ENCODE peak calls at places on chromosomes 7 and 10, in four cellular contexts. R is colonic mucosa, N is trophoblast cell, C is pancreas. P is an unnamed sample.

GRCh38 chr10:16835223-16835622 is 18.0 kb upstream of the RSU1 start:
- DNase-seq in C (no peak), N (no peak), R (no peak), P (peak; percentile 47)

GRCh38 chr7:72343991-72344390 is 68.1 kb downstream of the CALN1 start:
- DNase-seq in R (no peak), N (no peak), C (no peak), P (no peak)

GRCh38 chr7:1251796-1252542 is 19.3 kb downstream of the UNCX start:
- DNase-seq in N (no peak), C (peak; percentile 53), R (no peak), P (no peak)

GRCh38 chr7:153835712-153836265 is 216.4 kb upstream of the DPP6 start:
- DNase-seq in N (no peak), R (no peak), C (no peak), P (no peak)

GRCh38 chr7:41529831-41530230 is 173.1 kb downstream of the INHBA start:
- DNase-seq in N (no peak), C (no peak), R (no peak), P (no peak)

GRCh38 chr10:89119651-89120050 is 87.5 kb downstream of the CH25H start:
- DNase-seq in C (no peak), R (no peak), N (no peak), P (no peak)

GRCh38 chr7:139687980-139688632 is 89.7 kb downstream of the HIPK2 start:
- DNase-seq in C (no peak), N (no peak), R (no peak), P (no peak)

GRCh38 chr7:27442446-27442845 is 199.8 kb downstream of the EVX1 start:
- DNase-seq in C (no peak), N (no peak), R (no peak), P (no peak)

GRCh38 chr10:10629512-10629911 is 388.2 kb upstream of the CELF2 start:
- DNase-seq in R (no peak), N (no peak), C (no peak), P (no peak)

GRCh38 chr7:137952406-137952805 is 49.5 kb downstream of the CREB3L2 start:
- DNase-seq in N (no peak), C (no peak), R (peak; percentile 54), P (no peak)

GRCh38 chr7:80240265-80241025 is 105.8 kb downstream of the GNAI1 start:
- DNase-seq in R (no peak), C (no peak), N (no peak), P (no peak)

GRCh38 chr7:134016223-134016941 is 110.8 kb upstream of the LRGUK start:
- DNase-seq in N (peak; percentile 3), C (no peak), R (peak; percentile 33), P (no peak)

GRCh38 chr7:76054129-76055120 is 6.5 kb downstream of the MDH2 start:
- DNase-seq in C (no peak), R (no peak), N (peak; percentile 97), P (no peak)

GRCh38 chr10:4241724-4242345 is 456.8 kb upstream of the KLF6 start:
- DNase-seq in C (no peak), N (peak; percentile 79), R (no peak), P (no peak)

GRCh38 chr7:39035156-39035555 is 57.4 kb downstream of the POU6F2 start:
- DNase-seq in R (no peak), C (no peak), N (no peak), P (no peak)

GRCh38 chr7:97107192-97107800 is 10.2 kb upstream of the SDHAF3 start:
- DNase-seq in C (no peak), N (peak; percentile 18), R (no peak), P (no peak)

GRCh38 chr7:64945776-64946175 is 42.7 kb downstream of the ZNF273 start:
- DNase-seq in N (no peak), C (no peak), R (no peak), P (no peak)

GRCh38 chr7:64945481-64945756 is 42.3 kb downstream of the ZNF273 start:
- DNase-seq in R (no peak), N (no peak), C (no peak), P (no peak)

GRCh38 chr7:64946772-64947171 is 43.7 kb downstream of the ZNF273 start:
- DNase-seq in R (no peak), C (peak; percentile 56), N (no peak), P (no peak)

GRCh38 chr7:64951250-64951848 is 39.5 kb downstream of the ZNF117 start:
- DNase-seq in R (no peak), C (no peak), N (peak; percentile 17), P (peak; percentile 42)

DNA sequence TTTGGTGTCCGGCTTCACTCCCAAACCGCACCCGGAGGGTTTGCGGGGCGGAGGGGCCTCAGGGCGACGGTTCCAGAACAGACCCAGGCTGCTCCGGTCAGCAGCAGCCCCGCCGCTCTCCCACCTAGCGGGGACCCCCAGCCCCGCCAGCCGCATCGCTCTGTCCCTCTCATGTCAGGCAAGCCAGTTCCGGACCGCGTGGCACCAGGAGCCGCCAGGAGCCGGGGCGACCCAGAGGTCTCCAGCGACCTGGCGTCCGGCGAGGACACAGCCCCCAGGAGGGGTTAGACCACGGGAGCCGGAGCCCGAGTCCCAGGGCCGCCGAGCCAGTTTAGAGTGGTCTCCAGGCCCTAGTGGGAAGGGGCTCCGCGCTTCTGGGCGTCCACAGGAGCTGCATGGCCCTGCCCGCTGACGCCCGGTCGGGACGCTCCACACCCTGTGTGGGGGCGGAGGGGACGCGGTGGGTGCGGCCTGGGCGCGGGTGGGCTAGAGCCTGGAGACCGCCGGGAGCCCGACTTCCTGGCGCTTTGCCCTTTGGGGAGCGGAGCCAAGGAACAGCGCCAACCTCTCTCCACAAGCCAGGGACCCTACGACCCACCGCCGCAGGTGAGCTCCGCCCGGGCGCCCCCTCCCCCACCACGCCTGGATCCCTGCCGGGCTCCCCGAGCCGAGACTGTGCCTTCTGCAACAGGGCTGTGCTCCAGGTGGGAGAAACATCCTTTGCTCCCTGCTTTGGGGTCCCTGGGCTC is 43.4 kb downstream of the ZNF117 start:
- DNase-seq in R (no peak), N (no peak), C (peak; percentile 77), P (no peak)
- H3K4me3 ChIP-seq in R (peak overlapping the region; percentile 24), N (peak overlapping the region; percentile 66), C (peak overlapping the region; percentile 42), P (no peak overlapping the region)

DNA sequence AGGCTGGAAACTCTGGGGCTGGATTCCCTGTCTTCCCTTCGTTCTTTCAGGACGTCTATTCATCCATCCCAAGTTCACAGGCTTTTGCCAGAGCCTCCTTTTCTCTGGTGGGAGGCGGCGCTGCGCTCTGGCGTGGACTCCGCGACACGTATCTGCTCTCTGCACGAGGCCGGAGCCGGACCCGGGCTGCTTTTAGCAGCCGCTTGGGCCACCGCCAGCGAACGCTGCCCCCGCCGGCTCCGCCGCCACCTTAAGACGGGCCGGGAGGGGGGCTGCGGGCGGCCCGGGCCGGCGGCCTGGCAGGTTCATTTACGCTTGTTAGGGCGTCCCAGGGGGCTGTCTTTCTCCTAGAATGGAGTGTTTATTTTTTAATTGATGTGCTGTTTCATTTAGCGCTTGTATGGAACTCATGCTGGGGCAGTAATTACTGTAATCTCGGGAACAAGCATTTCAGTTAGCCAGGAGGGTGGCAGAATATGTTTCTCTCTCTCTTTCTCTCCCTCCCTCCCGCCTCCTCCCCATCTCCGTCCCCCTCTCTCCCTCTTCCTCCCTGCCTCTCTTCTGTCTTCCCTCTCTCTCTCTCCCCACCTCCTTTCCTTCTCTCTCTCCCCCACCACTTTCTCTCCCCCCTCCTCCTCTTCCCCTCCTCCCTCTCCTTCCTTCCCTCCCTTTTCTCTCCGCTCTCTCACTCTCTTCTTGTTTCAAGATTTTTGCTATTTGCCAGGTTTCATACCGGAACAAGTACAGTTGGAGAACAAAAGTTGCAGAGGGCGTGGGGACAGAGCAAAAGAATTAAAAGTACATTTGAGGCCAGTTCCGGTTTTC is 1.3 kb upstream of the FZD8 start:
- DNase-seq in R (peak; percentile 60), N (peak; percentile 33), C (peak; percentile 88), P (peak; percentile 9)
- H3K27ac ChIP-seq in R (no peak overlapping the region), N (no peak overlapping the region), C (no peak overlapping the region), P (no peak overlapping the region)

GRCh38 chr7:55209366-55209765 is 155.8 kb upstream of the LANCL2 start:
- DNase-seq in R (peak; percentile 39), C (no peak), N (peak; percentile 81), P (no peak)
- H3K4me1 ChIP-seq in R (no peaks in the 10 kb centered on the region), C (no peaks in the 10 kb centered on the region), N (peaks cover 5% of the 10 kb centered on the region), P (no peaks in the 10 kb centered on the region)

GRCh38 chr10:80451132-80451531 is 3.0 kb upstream of the TSPAN14 start:
- DNase-seq in N (no peak), R (no peak), C (no peak), P (no peak)

GRCh38 chr10:80453392-80453714 is 757 bp upstream of the TSPAN14 start:
- DNase-seq in C (no peak), N (no peak), R (no peak), P (peak; percentile 63)

GRCh38 chr10:80452069-80452468 is 2.0 kb upstream of the TSPAN14 start:
- DNase-seq in C (no peak), N (no peak), R (no peak), P (no peak)

GRCh38 chr10:80453715-80454525 is at the start of gene TSPAN14:
- DNase-seq in C (peak; percentile 93), R (peak; percentile 82), N (peak; percentile 79), P (peak; percentile 73)

DNA sequence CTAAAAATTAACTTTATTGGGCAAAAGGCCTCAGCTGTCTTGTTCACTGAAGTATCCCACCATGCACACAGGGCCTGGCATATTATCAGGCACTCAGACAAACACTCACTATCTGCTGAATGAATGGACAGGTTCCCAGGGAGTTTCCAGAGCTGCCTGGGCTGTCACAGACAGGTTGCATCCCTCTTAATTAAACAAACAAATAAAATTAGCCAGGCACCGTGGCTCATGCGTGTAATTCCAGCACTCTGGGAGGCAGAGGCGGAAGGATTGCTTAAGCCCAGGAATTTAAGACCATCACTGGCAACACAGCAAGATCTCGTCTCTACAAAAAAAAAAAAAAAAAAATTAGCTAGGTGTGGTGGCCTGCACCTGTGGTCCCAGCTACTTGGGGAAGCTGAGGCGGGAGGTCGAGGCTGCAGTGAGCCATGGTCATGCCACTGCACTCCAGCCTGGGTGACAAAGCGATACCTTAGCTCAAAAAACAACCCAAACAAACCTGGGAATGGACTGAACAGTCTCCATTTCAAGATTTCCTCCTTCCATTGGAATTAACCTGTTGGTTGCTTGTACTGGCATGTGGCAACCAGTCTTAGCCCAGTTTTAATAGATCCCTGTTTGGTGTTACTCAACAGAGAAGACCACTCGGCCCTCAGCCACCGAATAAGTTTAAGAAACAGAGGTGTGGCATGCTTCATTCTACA is 1.3 kb upstream of the TSPAN14 start:
- DNase-seq in R (no peak), C (no peak), N (no peak), P (no peak)
- H3K4me3 ChIP-seq in R (no peak overlapping the region), C (no peak overlapping the region), N (no peak overlapping the region), P (no peak overlapping the region)

GRCh38 chr10:104246981-104247380 is 7.7 kb upstream of the GSTO1 start:
- DNase-seq in C (no peak), N (peak; percentile 34), R (no peak), P (no peak)
- H3K27ac ChIP-seq in C (no peak overlapping the region), N (no peak overlapping the region), R (no peak overlapping the region), P (no peak overlapping the region)

P was measured in CD4-positive, alpha-beta memory T cell.